ENCODE peak calls at places on chromosomes 16 and 17, in five cellular contexts. V is gastroesophageal sphincter; T is activated naive CD4-positive, alpha-beta T cell treated with anti-CD3 and anti-CD28 coated beads, Interleukin-2, amount 50 U/mL, for 72 hours; E is activated CD8-positive, alpha-beta T cell treated with anti-CD3 and anti-CD28 coated beads, Interleukin-2, amount 10 ng/mL, durations not matched to agents 7 days and 5 days; Z is heart right ventricle. Q is an unnamed sample.

GRCh38 chr16:324201-324450 is 28.4 kb downstream of the AXIN1 start:
- ATAC-seq in V (no peak), T (no peak), E (no peak), Z (no peak), Q (no peak)

GRCh38 chr17:77489898-77490265 is 349.1 kb downstream of the SEC14L1 start:
- ATAC-seq in V (peak), T (no peak), E (no peak), Z (peak), Q (no peak)

GRCh38 chr17:7213895-7214299 is 5.7 kb downstream of the DLG4 start:
- ATAC-seq in V (peak), T (peak), E (peak), Z (no peak), Q (peak)

GRCh38 chr17:78541488-78542237 is 35.5 kb downstream of the DNAH17 start:
- ATAC-seq in V (no peak), T (no peak), E (no peak), Z (peak), Q (no peak)

GRCh38 chr17:41907633-41908539 is 10.9 kb downstream of the ACLY start:
- ATAC-seq in V (no peak), T (no peak), E (no peak), Z (no peak), Q (no peak)

GRCh38 chr17:27367121-27367981 is 73.4 kb downstream of the WSB1 start:
- ATAC-seq in V (no peak), T (no peak), E (no peak), Z (no peak), Q (no peak)

GRCh38 chr17:81999975-82000802 is 22.5 kb downstream of the CENPX start:
- ATAC-seq in V (no peak), T (no peak), E (no peak), Z (no peak), Q (no peak)

GRCh38 chr17:55334881-55335523 is 70.2 kb downstream of the HLF start:
- ATAC-seq in V (no peak), T (no peak), E (no peak), Z (no peak), Q (no peak)

GRCh38 chr17:6279659-6280058 is 155.3 kb downstream of the AIPL1 start:
- ATAC-seq in V (no peak), T (no peak), E (no peak), Z (no peak), Q (no peak)

GRCh38 chr17:30124273-30124796 is 7.7 kb downstream of the NSRP1 start:
- ATAC-seq in V (no peak), T (no peak), E (no peak), Z (no peak), Q (no peak)